ENCODE peak calls at places on chromosomes 16 and 17, in seven cellular contexts. J is left cardiac atrium; Z is NCI-H460; K is GM04503; S is AG04450; Y is RCC 7860; O is activated CD8-positive, alpha-beta memory T cell treated with anti-CD3 and anti-CD28 coated beads, Interleukin-2, amount 50 U/mL, for 48 hours. B is an unnamed sample.

GRCh38 chr16:85151603-85152413 is 39.5 kb upstream of the CIBAR2 start:
- DNase-seq in J (peak), Z (no peak), K (peak), S (peak), Y (no peak), O (no peak), B (peak)

GRCh38 chr17:72554508-72554907 is 433.7 kb downstream of the SOX9 start:
- DNase-seq in J (no peak), Z (no peak), K (no peak), S (no peak), Y (no peak), O (no peak), B (no peak)

GRCh38 chr17:48351916-48352332 is 78.1 kb downstream of the SKAP1 start:
- DNase-seq in J (no peak), Z (peak), K (no peak), S (peak), Y (peak), O (no peak), B (peak)

GRCh38 chr17:37637956-37638355 is 5.3 kb downstream of the DDX52 start:
- DNase-seq in J (no peak), Z (no peak), K (no peak), S (no peak), Y (no peak), O (no peak), B (no peak)

GRCh38 chr17:9670596-9670995 is 25.3 kb downstream of the USP43 start:
- DNase-seq in J (no peak), Z (no peak), K (no peak), S (no peak), Y (no peak), O (no peak), B (no peak)

GRCh38 chr17:76371656-76372628 is 12.5 kb upstream of the SPHK1 start:
- DNase-seq in J (no peak), Z (no peak), K (peak), S (peak), Y (peak), O (no peak), B (peak)

GRCh38 chr17:7835818-7836595 is 2.0 kb downstream of the KDM6B start:
- DNase-seq in J (peak), Z (no peak), K (no peak), S (no peak), Y (peak), O (no peak), B (peak)

GRCh38 chr16:71247478-71247877 is 17.0 kb upstream of the HYDIN start:
- DNase-seq in J (no peak), Z (no peak), K (no peak), S (no peak), Y (no peak), O (no peak), B (no peak)

GRCh38 chr16:66247516-66248089 is 118.9 kb upstream of the CDH5 start:
- DNase-seq in J (peak), Z (peak), K (no peak), S (no peak), Y (no peak), O (no peak), B (no peak)

GRCh38 chr17:74646231-74646630 is 22.7 kb upstream of the CD300E start:
- DNase-seq in J (no peak), Z (peak), K (no peak), S (no peak), Y (no peak), O (no peak), B (no peak)

GRCh38 chr17:32953883-32954282 is 25.9 kb downstream of the TMEM98 start:
- DNase-seq in J (no peak), Z (no peak), K (no peak), S (no peak), Y (no peak), O (no peak), B (no peak)

GRCh38 chr16:12781777-12782176 is 21.9 kb downstream of the CPPED1 start:
- DNase-seq in J (no peak), Z (no peak), K (no peak), S (no peak), Y (no peak), O (no peak), B (no peak)

GRCh38 chr17:280901-281300 is 71.7 kb downstream of the RPH3AL start:
- DNase-seq in J (peak), Z (no peak), K (no peak), S (no peak), Y (no peak), O (no peak), B (no peak)

GRCh38 chr16:70582280-70582978 is 58.8 kb downstream of the SF3B3 start:
- DNase-seq in J (no peak), Z (no peak), K (no peak), S (no peak), Y (no peak), O (no peak), B (no peak)

GRCh38 chr16:4940719-4941118 is 3.8 kb upstream of the PPL start:
- DNase-seq in J (no peak), Z (no peak), K (no peak), S (no peak), Y (no peak), O (no peak), B (no peak)

GRCh38 chr16:58102665-58103427 is 26.3 kb downstream of the CFAP20 start:
- DNase-seq in J (peak), Z (no peak), K (no peak), S (no peak), Y (no peak), O (no peak), B (no peak)

GRCh38 chr17:29145289-29146058 is 34.7 kb downstream of the MYO18A start:
- DNase-seq in J (peak), Z (peak), K (no peak), S (no peak), Y (peak), O (peak), B (peak)

GRCh38 chr17:56934280-56934679 is 20.4 kb upstream of the TRIM25 start:
- DNase-seq in J (no peak), Z (no peak), K (no peak), S (no peak), Y (no peak), O (no peak), B (no peak)

GRCh38 chr16:83994087-83994486 is 26.0 kb downstream of the NECAB2 start:
- DNase-seq in J (no peak), Z (peak), K (peak), S (peak), Y (peak), O (no peak), B (no peak)